ENCODE peak calls at places on chromosome 1, in nine cellular contexts. L is AG08396, E is upper lobe of left lung, G is DMS153, J is tibial nerve, N is left cardiac atrium, K is GM12892, C is heart right ventricle, R is HFFc6. T is an unnamed sample.

GRCh38 chr1:79353224-79353623 is 346.7 kb upstream of the ADGRL4 start:
- DNase-seq in L (peak), E (no peak), G (no peak), J (no peak), N (peak), K (no peak), C (no peak), R (peak), T (peak)

GRCh38 chr1:207787776-207788175 is 35.9 kb downstream of the CD46 start:
- DNase-seq in L (no peak), E (no peak), G (no peak), J (no peak), N (no peak), K (no peak), C (no peak), R (peak), T (no peak)

GRCh38 chr1:160237558-160237957 is 24.8 kb downstream of the DCAF8 start:
- DNase-seq in L (no peak), E (no peak), G (no peak), J (no peak), N (no peak), K (no peak), C (no peak), R (no peak), T (no peak)

GRCh38 chr1:206668874-206669410 is 15.8 kb upstream of the MAPKAPK2 start:
- DNase-seq in L (no peak), E (no peak), G (no peak), J (no peak), N (no peak), K (no peak), C (no peak), R (no peak), T (no peak)

GRCh38 chr1:153609585-153609907 is 3.4 kb downstream of the S100A16 start:
- DNase-seq in L (no peak), E (no peak), G (no peak), J (no peak), N (no peak), K (no peak), C (no peak), R (no peak), T (no peak)

GRCh38 chr1:61568460-61569211 is 156.3 kb downstream of the TM2D1 start:
- DNase-seq in L (no peak), E (no peak), G (no peak), J (no peak), N (no peak), K (no peak), C (no peak), R (no peak), T (no peak)

GRCh38 chr1:234230414-234230862 is 142.8 kb upstream of the COA6 start:
- DNase-seq in L (no peak), E (no peak), G (no peak), J (no peak), N (no peak), K (no peak), C (no peak), R (no peak), T (no peak)

GRCh38 chr1:182604128-182604834 is at the start of gene RGS16:
- DNase-seq in L (peak), E (peak), G (peak), J (peak), N (peak), K (peak), C (peak), R (peak), T (no peak)

GRCh38 chr1:53685272-53686051 is 53.5 kb downstream of the GLIS1 start:
- DNase-seq in L (peak), E (peak), G (no peak), J (no peak), N (no peak), K (no peak), C (no peak), R (peak), T (no peak)

GRCh38 chr1:208105756-208106155 is 138.4 kb downstream of the PLXNA2 start:
- DNase-seq in L (no peak), E (no peak), G (no peak), J (no peak), N (no peak), K (no peak), C (no peak), R (no peak), T (no peak)

GRCh38 chr1:95169544-95169943 is 52.4 kb downstream of the TLCD4 start:
- DNase-seq in L (no peak), E (no peak), G (no peak), J (no peak), N (no peak), K (no peak), C (no peak), R (peak), T (no peak)

GRCh38 chr1:237759371-237759770 is 131.4 kb downstream of the ZP4 start:
- DNase-seq in L (no peak), E (no peak), G (no peak), J (no peak), N (no peak), K (no peak), C (no peak), R (peak), T (no peak)

GRCh38 chr1:41073971-41074370 is 52.4 kb upstream of the SLFNL1 start:
- DNase-seq in L (peak), E (no peak), G (no peak), J (no peak), N (no peak), K (no peak), C (no peak), R (peak), T (peak)

GRCh38 chr1:234619794-234620247 is 9.8 kb upstream of the IRF2BP2 start:
- DNase-seq in L (no peak), E (no peak), G (peak), J (no peak), N (no peak), K (no peak), C (no peak), R (no peak), T (no peak)

GRCh38 chr1:94236630-94237290 is 624 bp downstream of the ARHGAP29 start:
- DNase-seq in L (peak), E (no peak), G (peak), J (no peak), N (peak), K (no peak), C (peak), R (peak), T (peak)

GRCh38 chr1:79982218-79982617 is 975.7 kb upstream of the ADGRL4 start:
- DNase-seq in L (peak), E (no peak), G (no peak), J (peak), N (peak), K (no peak), C (peak), R (peak), T (peak)

GRCh38 chr1:220791287-220791686 is 4.6 kb downstream of the MTARC1 start:
- DNase-seq in L (no peak), E (no peak), G (peak), J (no peak), N (no peak), K (no peak), C (no peak), R (no peak), T (no peak)